ENCODE peak calls at places on chromosome X, in six cellular contexts. N, S, Y, T, F and L are unnamed samples.

GRCh38 chrX:132258509-132258908 is 39.3 kb upstream of the RAP2C start:
- DNase-seq in N (no peak), F (no peak), Y (no peak), S (no peak), T (no peak), L (no peak)

GRCh38 chrX:18676470-18676869 is 4.6 kb upstream of the RS1 start:
- DNase-seq in N (no peak), S (no peak), Y (no peak), T (peak), F (no peak), L (peak)

GRCh38 chrX:81414630-81415029 is 212.7 kb downstream of the SH3BGRL start:
- DNase-seq in Y (no peak), T (no peak), N (no peak), S (no peak), F (no peak), L (peak)

GRCh38 chrX:43573441-43574015 is 82.6 kb upstream of the MAOA start:
- DNase-seq in Y (no peak), T (no peak), F (no peak), N (no peak), S (no peak), L (peak)

GRCh38 chrX:103215037-103215767 is at the start of gene BEX4:
- DNase-seq in N (peak), Y (peak), T (peak), F (peak), S (no peak), L (peak)

GRCh38 chrX:1072637-1073377 is 139.6 kb downstream of the CRLF2 start:
- DNase-seq in F (no peak), Y (no peak), T (no peak), N (no peak), S (no peak), L (no peak)

GRCh38 chrX:63784902-63785692 is at the start of gene ARHGEF9:
- DNase-seq in Y (no peak), T (no peak), F (no peak), S (no peak), N (peak), L (peak)

GRCh38 chrX:111124418-111124817 is 28.4 kb downstream of the PAK3 start:
- DNase-seq in N (no peak), F (no peak), T (no peak), Y (no peak), S (no peak), L (no peak)

GRCh38 chrX:50697691-50698090 is 116.3 kb downstream of the SHROOM4 start:
- DNase-seq in F (no peak), S (no peak), N (no peak), Y (peak), T (peak), L (peak)

GRCh38 chrX:152907084-152907651 is 9.3 kb downstream of the ZNF185 start:
- DNase-seq in N (no peak), Y (peak), T (no peak), S (no peak), F (no peak), L (peak)
- H3K27ac ChIP-seq in N (no peak), Y (peak), T (no peak), S (no peak), F (no peak), L (no peak)

DNA sequence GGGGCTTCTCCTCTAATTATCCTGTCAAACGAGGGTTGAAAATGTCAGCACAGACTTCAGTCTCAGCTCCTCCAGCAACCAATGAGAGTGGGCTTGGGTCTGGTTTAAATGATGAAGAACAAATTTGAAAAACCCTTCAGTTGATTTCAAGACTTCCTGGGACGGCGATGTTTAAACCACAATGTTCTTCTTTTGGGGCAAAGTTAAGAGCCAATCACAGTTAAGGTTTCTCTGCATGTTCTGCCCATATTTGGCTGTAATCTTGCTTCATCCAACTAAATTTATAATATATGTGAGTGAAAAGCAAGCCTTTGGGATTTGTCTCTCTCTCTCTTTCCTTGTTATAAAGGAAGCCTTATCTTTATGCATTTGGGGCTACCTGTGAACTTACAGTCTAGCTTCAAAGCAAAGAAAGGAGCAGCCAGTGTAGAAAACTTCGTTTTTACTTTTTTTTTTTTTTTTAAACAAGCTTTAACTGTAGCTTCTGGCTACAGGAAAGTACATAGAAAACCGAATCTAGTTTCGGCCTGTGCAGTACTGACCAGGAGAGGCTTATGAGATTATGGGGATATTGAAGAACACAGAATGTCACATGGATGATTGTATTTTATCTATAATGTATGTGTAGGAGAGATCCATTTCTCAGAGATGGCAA is 46.8 kb upstream of the FAM9C start:
- DNase-seq in S (peak), Y (no peak), F (no peak), T (no peak), N (no peak), L (peak)
- H3K27ac ChIP-seq in S (peak), Y (no peak), F (peak), T (no peak), N (peak), L (no peak)

GRCh38 chrX:153933751-153934472 is 925 bp downstream of the NAA10 start:
- DNase-seq in S (no peak), F (no peak), T (no peak), Y (peak), N (no peak), L (peak)

GRCh38 chrX:153937056-153937455 is 2.2 kb upstream of the NAA10 start:
- DNase-seq in N (no peak), F (no peak), S (no peak), Y (no peak), T (no peak), L (no peak)

GRCh38 chrX:153935326-153935851 is 552 bp upstream of the NAA10 start:
- DNase-seq in S (no peak), T (no peak), F (no peak), Y (no peak), N (no peak), L (no peak)

GRCh38 chrX:153932220-153932915 is 2.5 kb downstream of the NAA10 start:
- DNase-seq in Y (no peak), T (no peak), S (no peak), N (no peak), F (no peak), L (no peak)

GRCh38 chrX:153934473-153935325 is at the start of gene NAA10:
- DNase-seq in N (peak), S (peak), Y (peak), T (peak), F (peak), L (peak)
- H3K27ac ChIP-seq in N (peak), S (peak), Y (peak), T (peak), F (peak), L (peak)

GRCh38 chrX:41381685-41382084 is 47.7 kb downstream of the DDX3X start:
- DNase-seq in S (no peak), T (peak), Y (peak), F (no peak), N (peak), L (peak)

GRCh38 chrX:41384041-41384705 is 50.2 kb downstream of the DDX3X start:
- DNase-seq in Y (peak), T (peak), F (peak), N (peak), S (peak), L (peak)

GRCh38 chrX:41386222-41386990 is 52.4 kb downstream of the DDX3X start:
- DNase-seq in Y (peak), F (no peak), N (no peak), T (no peak), S (no peak), L (peak)

GRCh38 chrX:41377624-41378023 is 43.7 kb downstream of the DDX3X start:
- DNase-seq in Y (peak), F (no peak), T (no peak), S (no peak), N (no peak), L (peak)

DNA sequence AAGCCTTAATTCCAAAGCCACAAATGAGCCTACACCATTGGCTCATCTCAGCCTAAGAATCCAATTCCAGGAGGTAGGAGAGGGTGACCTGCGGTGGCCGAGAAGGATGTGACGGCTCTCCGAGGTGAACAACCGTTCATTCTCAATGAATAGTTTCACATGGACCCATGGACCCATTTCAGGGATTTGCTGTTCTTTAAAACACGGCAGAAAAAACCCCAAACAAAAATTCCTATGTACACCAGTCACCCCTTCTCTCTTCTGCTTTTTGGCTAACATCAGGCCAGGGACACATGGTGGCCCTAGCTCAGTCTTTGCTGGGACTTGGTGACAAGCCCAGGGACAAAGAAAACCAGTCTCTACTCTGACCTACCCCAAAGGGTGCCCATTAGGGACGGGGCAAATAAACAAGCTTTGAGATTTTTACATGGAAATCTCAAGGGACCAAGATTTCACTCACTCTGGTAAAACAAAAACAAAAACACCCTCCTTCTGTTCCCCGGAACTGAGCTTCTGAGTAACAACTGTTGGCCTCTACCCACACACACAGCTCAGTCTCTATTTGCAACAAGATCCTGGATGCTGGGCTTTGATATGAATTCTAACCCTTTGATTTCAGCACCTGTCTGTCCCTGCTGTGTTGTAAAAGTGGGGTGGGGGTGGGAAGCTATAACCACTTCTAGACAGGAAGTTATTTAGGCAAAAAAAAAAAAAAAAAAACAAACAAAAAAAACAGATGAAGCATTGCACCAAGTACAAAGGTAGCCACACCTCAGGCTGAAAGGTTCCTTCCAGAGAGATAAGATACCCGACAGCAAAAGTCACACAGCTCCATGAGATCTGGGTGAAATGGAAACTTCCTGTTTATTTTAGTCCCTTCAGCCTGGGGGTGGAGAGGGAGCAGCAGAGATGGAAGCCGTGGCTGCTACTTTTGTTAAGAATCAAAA is 49.0 kb downstream of the DDX3X start:
- DNase-seq in S (no peak), F (peak), Y (peak), T (no peak), N (peak), L (peak)
- H3K27ac ChIP-seq in S (peak), F (peak), Y (peak), T (peak), N (peak), L (peak)

GRCh38 chrX:130118941-130119640 is 8.8 kb upstream of the ELF4 start:
- DNase-seq in F (no peak), S (no peak), T (no peak), Y (peak), N (no peak), L (peak)
- H3K27ac ChIP-seq in F (no peak), S (no peak), T (peak), Y (peak), N (peak), L (peak)

DNA sequence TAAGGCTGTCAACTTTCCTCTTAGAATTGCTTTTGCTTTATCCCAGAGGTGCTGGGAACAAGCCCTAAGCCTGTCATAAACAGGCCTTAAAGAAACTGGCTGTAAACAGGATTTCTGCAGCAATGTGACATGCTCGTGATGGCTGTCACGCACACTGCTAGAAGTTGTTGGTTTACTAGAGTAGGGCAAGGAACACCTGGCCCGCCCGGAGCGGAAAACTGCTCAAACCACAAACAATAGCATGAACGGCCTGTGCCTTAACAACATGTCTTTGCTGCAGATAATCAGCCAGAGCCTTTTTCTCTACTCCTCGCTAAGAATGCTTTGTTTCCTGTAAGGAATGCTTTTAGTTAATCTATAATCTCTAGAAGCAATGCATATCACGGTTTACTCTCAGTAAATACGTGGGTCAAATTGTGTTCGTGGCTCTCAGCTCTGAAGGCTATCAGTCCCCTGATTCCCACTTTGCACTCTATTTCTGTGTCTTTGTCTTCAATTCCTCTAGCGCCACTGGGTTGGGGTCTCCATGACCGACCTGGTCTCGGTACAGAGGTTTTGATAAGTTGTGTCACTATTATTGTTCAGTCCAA is 318.3 kb downstream of the GLUD2 start:
- DNase-seq in S (no peak), Y (no peak), N (no peak), T (no peak), F (no peak), L (no peak)
- H3K27ac ChIP-seq in S (no peak), Y (no peak), N (no peak), T (no peak), F (no peak), L (no peak)

GRCh38 chrX:115895678-115896329 is 274.7 kb upstream of the AGTR2 start:
- DNase-seq in S (no peak), T (no peak), Y (no peak), N (no peak), F (no peak), L (no peak)

GRCh38 chrX:115892056-115892708 is 278.4 kb upstream of the AGTR2 start:
- DNase-seq in N (peak), T (no peak), F (no peak), S (no peak), Y (no peak), L (no peak)

GRCh38 chrX:115894087-115894486 is 276.5 kb upstream of the AGTR2 start:
- DNase-seq in S (no peak), T (no peak), F (no peak), Y (peak), N (no peak), L (no peak)

GRCh38 chrX:115896362-115896761 is 274.2 kb upstream of the AGTR2 start:
- DNase-seq in Y (no peak), T (no peak), F (no peak), S (no peak), N (no peak), L (no peak)

GRCh38 chrX:115892787-115893671 is 277.5 kb upstream of the AGTR2 start:
- DNase-seq in S (no peak), N (peak), Y (peak), F (no peak), T (no peak), L (peak)
- H3K27ac ChIP-seq in S (peak), N (peak), Y (no peak), F (no peak), T (no peak), L (no peak)

DNA sequence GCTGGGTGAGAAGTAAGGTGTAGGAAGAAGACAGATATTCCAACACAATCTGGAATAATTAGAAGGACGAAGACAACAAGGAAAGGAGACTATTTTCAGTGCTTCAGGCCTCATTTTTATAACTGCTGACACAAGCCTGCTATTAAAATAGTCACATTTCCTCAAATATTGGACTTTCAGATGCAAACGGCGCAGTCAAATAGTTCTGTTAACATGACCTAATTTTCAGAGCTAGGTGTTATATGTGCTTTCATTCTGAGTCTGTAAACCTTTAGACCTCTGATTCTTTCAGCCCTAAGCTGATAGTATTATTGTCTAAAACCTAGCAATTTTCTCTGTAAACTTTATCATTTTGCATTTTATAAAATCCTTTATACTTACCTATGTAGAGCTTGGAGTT is 261.5 kb downstream of the IL1RAPL1 start:
- DNase-seq in T (no peak), S (no peak), N (no peak), Y (no peak), F (no peak), L (no peak)
- H3K27ac ChIP-seq in T (no peak), S (no peak), N (no peak), Y (no peak), F (no peak), L (no peak)

GRCh38 chrX:155070038-155070437 is 898 bp downstream of the CMC4 start:
- DNase-seq in T (no peak), F (no peak), Y (no peak), N (no peak), S (no peak), L (no peak)

GRCh38 chrX:155069414-155069813 is 1.5 kb downstream of the CMC4 start:
- DNase-seq in N (no peak), F (no peak), S (no peak), T (no peak), Y (no peak), L (no peak)

GRCh38 chrX:155070975-155071693 is at the start of the genes BRCC3, CMC4 and MTCP1:
- DNase-seq in N (peak), T (peak), Y (peak), F (peak), S (peak), L (peak)

GRCh38 chrX:155070663-155070974 is 317 bp downstream of the CMC4 start:
- DNase-seq in T (no peak), Y (no peak), N (no peak), S (no peak), F (no peak), L (no peak)

GRCh38 chrX:155071694-155072215 is 447 bp downstream of the BRCC3 start:
- DNase-seq in S (no peak), Y (no peak), F (no peak), T (no peak), N (no peak), L (no peak)
- H3K27ac ChIP-seq in S (peak), Y (peak), F (peak), T (peak), N (peak), L (peak)